ENCODE peak calls at places on chromosomes 2 and 18, in four cellular contexts. One of them, this sample, is unnamed.
A peak's percentile ranks its signal among the peaks of the same experiment; 100 is the strongest.

GRCh38 chr2:240881913-240882312 is 13.3 kb downstream of the AGXT start:
- DNase-seq in HepG2: no peak
- DNase-seq in HCT116: no peak
- DNase-seq in K562: no peak
- DNase-seq in this sample: no peak

GRCh38 chr2:1613078-1613445 is 131.3 kb downstream of the PXDN start:
- DNase-seq in HepG2: no peak
- DNase-seq in HCT116: no peak
- DNase-seq in K562: no peak
- DNase-seq in this sample: no peak

GRCh38 chr18:35522130-35522959 is 24.6 kb upstream of the INO80C start:
- DNase-seq in HepG2: no peak
- DNase-seq in K562: no peak
- DNase-seq in HCT116: no peak
- DNase-seq in this sample: no peak

GRCh38 chr2:229339613-229340012 is 68.5 kb upstream of the PID1 start:
- DNase-seq in HepG2: no peak
- DNase-seq in K562: no peak
- DNase-seq in HCT116: no peak
- DNase-seq in this sample: no peak

GRCh38 chr2:86223682-86224560 is 24.7 kb downstream of the MRPL35 start:
- DNase-seq in HCT116: no peak
- DNase-seq in K562: no peak
- DNase-seq in HepG2: no peak
- DNase-seq in this sample: no peak

GRCh38 chr2:170500770-170501169 is 214.4 kb upstream of the SP5 start:
- DNase-seq in K562: no peak
- DNase-seq in HepG2: no peak
- DNase-seq in HCT116: no peak
- DNase-seq in this sample: no peak

GRCh38 chr2:235445116-235445515 is 48.7 kb upstream of the AGAP1 start:
- DNase-seq in HepG2: no peak
- DNase-seq in K562: no peak
- DNase-seq in HCT116: no peak
- DNase-seq in this sample: no peak

GRCh38 chr2:230203110-230203676 is 16.6 kb downstream of the SP110 start:
- DNase-seq in K562: no peak
- DNase-seq in HepG2: no peak
- DNase-seq in HCT116: no peak
- DNase-seq in this sample: no peak

GRCh38 chr2:187711122-187711521 is 156.9 kb upstream of the TFPI start:
- DNase-seq in HCT116: no peak
- DNase-seq in K562: no peak
- DNase-seq in HepG2: no peak
- DNase-seq in this sample: no peak

GRCh38 chr2:16279641-16280040 is 339.3 kb downstream of the MYCN start:
- DNase-seq in HepG2: no peak
- DNase-seq in HCT116: no peak
- DNase-seq in K562: no peak
- DNase-seq in this sample: no peak

GRCh38 chr2:200399046-200399445 is 92.6 kb downstream of the SPATS2L start:
- DNase-seq in HepG2: no peak
- DNase-seq in HCT116: no peak
- DNase-seq in K562: no peak
- DNase-seq in this sample: no peak

GRCh38 chr18:68721681-68722583 is 7.0 kb upstream of the TMX3 start:
- DNase-seq in HCT116: no peak
- DNase-seq in K562: no peak
- DNase-seq in HepG2: no peak
- DNase-seq in this sample: no peak

GRCh38 chr2:129006135-129006885 is 687.6 kb upstream of the HS6ST1 start:
- DNase-seq in K562: no peak
- DNase-seq in HCT116: no peak
- DNase-seq in HepG2: no peak
- DNase-seq in this sample: no peak

GRCh38 chr2:127642706-127643697 is 3.0 kb upstream of the GPR17 start:
- DNase-seq in HCT116: no peak
- DNase-seq in HepG2: no peak
- DNase-seq in K562: no peak
- DNase-seq in this sample: no peak
- TF ChIP-seq TCF7L2 in HCT116: no peak
- TF ChIP-seq TCF7L2 in HepG2: no peak
- TF ChIP-seq TCF7L2 in K562: no peak
- TF ChIP-seq TCF7L2 in this sample: no peak

DNA sequence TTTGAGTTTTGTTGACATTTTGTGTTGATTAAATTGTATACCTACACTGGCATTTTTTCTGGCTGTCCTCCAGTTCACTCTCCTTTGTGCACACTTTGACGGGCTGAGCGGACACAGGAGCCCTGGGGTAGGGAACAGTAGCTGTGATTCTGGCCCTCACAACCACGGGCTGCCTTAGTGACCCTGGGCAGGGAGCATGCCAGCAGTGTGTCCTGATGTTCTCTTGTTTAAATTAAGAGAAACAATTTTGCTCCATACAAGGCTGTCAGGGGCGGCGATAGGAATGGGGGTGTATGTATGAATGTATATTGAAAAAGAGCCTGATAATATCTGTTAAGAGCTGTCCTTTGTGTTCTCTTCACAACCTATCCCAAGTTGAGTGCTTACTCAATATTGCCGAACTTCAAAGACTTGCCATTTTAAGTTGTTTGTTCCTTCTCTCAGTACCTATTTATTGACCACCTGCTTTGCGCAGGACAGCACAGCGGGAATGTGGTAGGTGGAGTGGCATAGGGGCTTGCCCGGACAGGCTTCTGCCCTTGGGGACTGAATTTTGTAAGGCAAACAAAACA is 103.7 kb upstream of the EML6 start:
- DNase-seq in HCT116: no peak
- DNase-seq in HepG2: no peak
- DNase-seq in K562: no peak
- DNase-seq in this sample: no peak
- H3K36me3 ChIP-seq in HCT116: peaks cover 14% of the 10 kb centered on the region
- H3K36me3 ChIP-seq in HepG2: peaks cover 96% of the 10 kb centered on the region
- H3K36me3 ChIP-seq in K562: peaks cover 87% of the 10 kb centered on the region
- H3K36me3 ChIP-seq in this sample: peaks cover 51% of the 10 kb centered on the region

DNA sequence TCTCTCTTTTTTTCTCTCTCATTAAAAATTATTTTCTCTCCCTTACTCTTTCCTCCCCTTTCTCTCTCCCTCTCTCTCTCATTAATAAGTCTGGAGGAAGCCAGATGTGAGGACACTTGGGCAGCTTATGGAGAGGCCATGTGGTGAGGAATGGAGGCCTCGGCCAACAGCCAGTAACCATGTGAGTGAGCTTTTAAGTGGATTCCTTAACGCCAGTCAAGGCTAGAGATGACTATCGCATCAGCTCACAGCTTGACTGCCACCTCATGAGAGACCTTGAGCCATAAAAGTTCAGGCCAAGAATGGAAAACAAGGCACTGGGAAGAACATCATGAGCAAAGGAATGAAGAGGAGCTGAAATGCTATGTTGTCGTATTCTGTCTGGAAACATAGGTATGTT is 39.1 kb downstream of the ETAA1 start:
- DNase-seq in HCT116: no peak
- DNase-seq in K562: no peak
- DNase-seq in HepG2: no peak
- DNase-seq in this sample: no peak
- TF ChIP-seq TCF7L2 in HCT116: no peak
- TF ChIP-seq TCF7L2 in K562: no peak
- TF ChIP-seq TCF7L2 in HepG2: no peak
- TF ChIP-seq TCF7L2 in this sample: no peak

GRCh38 chr2:26099933-26100332 is 66.0 kb downstream of the RAB10 start:
- DNase-seq in HepG2: no peak
- DNase-seq in K562: no peak
- DNase-seq in HCT116: no peak
- DNase-seq in this sample: no peak
- H3K36me3 ChIP-seq in HepG2: peaks cover 64% of the 10 kb centered on the region
- H3K36me3 ChIP-seq in K562: peaks cover 79% of the 10 kb centered on the region
- H3K36me3 ChIP-seq in HCT116: peaks cover 2% of the 10 kb centered on the region
- H3K36me3 ChIP-seq in this sample: peaks cover 11% of the 10 kb centered on the region

GRCh38 chr2:173400760-173401159 is 46.1 kb downstream of the CDCA7 start:
- DNase-seq in HepG2: peak; percentile 31
- DNase-seq in K562: peak; percentile 49
- DNase-seq in HCT116: peak; percentile 43
- DNase-seq in this sample: no peak
- TF ChIP-seq TCF7L2 in HepG2: no peak
- TF ChIP-seq TCF7L2 in K562: no peak
- TF ChIP-seq TCF7L2 in HCT116: no peak
- TF ChIP-seq TCF7L2 in this sample: no peak

DNA sequence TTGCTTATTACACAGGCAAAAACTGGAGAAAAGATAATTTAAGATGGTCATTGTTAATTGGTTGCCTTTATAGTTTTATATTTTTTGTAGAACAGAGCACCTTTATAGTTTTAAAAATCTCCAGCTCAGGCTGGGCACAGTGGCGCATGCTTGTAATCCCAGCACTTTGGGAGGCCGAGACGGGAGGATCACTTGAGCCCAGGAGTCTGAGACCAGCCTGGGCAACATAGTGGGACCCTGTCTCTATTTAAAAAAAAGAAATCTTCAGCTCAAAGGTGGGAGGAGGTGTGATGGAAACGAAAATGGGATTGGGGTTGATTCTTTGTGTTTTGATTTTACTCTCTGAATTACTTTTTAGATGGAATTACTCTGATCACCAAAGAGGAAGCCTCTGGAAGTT is 85.4 kb downstream of the XRCC5 start:
- DNase-seq in K562: no peak
- DNase-seq in HepG2: no peak
- DNase-seq in HCT116: no peak
- DNase-seq in this sample: no peak
- H3K36me3 ChIP-seq in K562: peaks cover 90% of the 10 kb centered on the region
- H3K36me3 ChIP-seq in HepG2: peaks cover 90% of the 10 kb centered on the region
- H3K36me3 ChIP-seq in HCT116: peaks cover 50% of the 10 kb centered on the region
- H3K36me3 ChIP-seq in this sample: peaks cover 53% of the 10 kb centered on the region

GRCh38 chr2:10141736-10142639 is 19.4 kb downstream of the RRM2 start:
- DNase-seq in HCT116: no peak
- DNase-seq in HepG2: no peak
- DNase-seq in K562: no peak
- DNase-seq in this sample: no peak
- TF ChIP-seq TCF7L2 in HCT116: no peak
- TF ChIP-seq TCF7L2 in HepG2: no peak
- TF ChIP-seq TCF7L2 in K562: no peak
- TF ChIP-seq TCF7L2 in this sample: no peak

This sample was measured in Panc1.